ENCODE peak calls at places on chromosome 10, in nine cellular contexts. M is NCI-H1092, S is type B pancreatic cell, X is NAMALWA, O is T-helper 1 cell, B is GM03348, A is HAP-1, H is cardiac muscle cell, I is aorta. L is an unnamed sample.

GRCh38 chr10:110808619-110809018 is 63.1 kb upstream of the PDCD4 start:
- DNase-seq in M (no peak), S (no peak), X (no peak), O (no peak), B (no peak), A (no peak), H (no peak), I (no peak), L (no peak)

GRCh38 chr10:79163663-79163970 is 94.9 kb downstream of the ZMIZ1 start:
- DNase-seq in M (no peak), S (no peak), X (no peak), O (no peak), B (no peak), A (no peak), H (no peak), I (no peak), L (no peak)

GRCh38 chr10:45235823-45236222 is 79.6 kb downstream of the OR13A1 start:
- DNase-seq in M (no peak), S (no peak), X (no peak), O (no peak), B (no peak), A (no peak), H (no peak), I (no peak), L (no peak)

GRCh38 chr10:90621577-90621976 is 236.3 kb downstream of the HTR7 start:
- DNase-seq in M (no peak), S (no peak), X (no peak), O (no peak), B (no peak), A (peak; percentile 24), H (peak; percentile 72), I (no peak), L (no peak)

GRCh38 chr10:118940386-118940785 is 89.1 kb upstream of the NANOS1 start:
- DNase-seq in M (no peak), S (no peak), X (no peak), O (no peak), B (no peak), A (no peak), H (no peak), I (no peak), L (no peak)

GRCh38 chr10:6088721-6089333 is at the start of gene RBM17:
- DNase-seq in M (peak; percentile 93), S (peak; percentile 99), X (peak; percentile 97), O (peak; percentile 93), B (peak; percentile 98), A (peak; percentile 95), H (peak; percentile 96), I (peak; percentile 98), L (peak; percentile 98)

GRCh38 chr10:132387723-132388210 is 9.2 kb upstream of the PWWP2B start:
- DNase-seq in M (peak; percentile 11), S (no peak), X (peak; percentile 84), O (peak; percentile 75), B (peak; percentile 95), A (peak; percentile 87), H (peak; percentile 87), I (peak; percentile 79), L (peak; percentile 81)

GRCh38 chr10:5583525-5584175 is 58.9 kb downstream of the CALML3 start:
- DNase-seq in M (peak; percentile 96), S (no peak), X (no peak), O (no peak), B (no peak), A (peak; percentile 61), H (peak; percentile 52), I (no peak), L (peak; percentile 96)

L was measured in OCI-LY7.